ENCODE peak calls at places on chromosomes 16 and 17, in four cellular contexts. B, P, Y and K are unnamed samples.

GRCh38 chr16:648071-648785 is 937 bp upstream of the WDR90 start:
- DNase-seq in Y (no peak), B (no peak), P (no peak), K (no peak)

GRCh38 chr16:69820926-69821541 is 58.9 kb downstream of the WWP2 start:
- DNase-seq in Y (peak), P (no peak), B (no peak), K (peak)

GRCh38 chr17:72076678-72077030 is 44.2 kb upstream of the SOX9 start:
- DNase-seq in B (no peak), Y (no peak), P (no peak), K (no peak)

GRCh38 chr17:41048441-41048840 is 1.3 kb upstream of the KRTAP2-1 start:
- DNase-seq in B (no peak), Y (no peak), P (no peak), K (no peak)

GRCh38 chr17:34584805-34585416 is 5.5 kb downstream of the TMEM132E start:
- DNase-seq in B (no peak), Y (no peak), P (no peak), K (no peak)

GRCh38 chr17:4540224-4541040 is 14.8 kb downstream of the MYBBP1A start:
- DNase-seq in Y (peak), B (no peak), P (no peak), K (no peak)

GRCh38 chr17:60604686-60605334 is 4.8 kb downstream of the PPM1D start:
- DNase-seq in Y (no peak), P (peak), B (no peak), K (no peak)

GRCh38 chr16:11100239-11100750 is 155.7 kb downstream of the SOCS1 start:
- DNase-seq in P (no peak), Y (no peak), B (peak), K (peak)

GRCh38 chr16:68069511-68070248 is 15.5 kb upstream of the NFATC3 start:
- DNase-seq in Y (peak), B (peak), P (no peak), K (no peak)

GRCh38 chr16:15578824-15579223 is 64.1 kb downstream of the MARF1 start:
- DNase-seq in Y (no peak), B (no peak), P (no peak), K (no peak)

GRCh38 chr16:69276143-69277115 is 34.7 kb upstream of the VPS4A start:
- DNase-seq in Y (peak), P (no peak), B (peak), K (peak)

GRCh38 chr17:8143581-8144400 is 8.4 kb downstream of the PER1 start:
- DNase-seq in Y (no peak), B (no peak), P (no peak), K (no peak)

GRCh38 chr17:79892457-79893236 is 53.4 kb upstream of the CBX4 start:
- DNase-seq in Y (peak), P (no peak), B (no peak), K (no peak)

GRCh38 chr17:4833941-4834501 is 881 bp downstream of the MINK1 start:
- DNase-seq in Y (peak), B (no peak), P (no peak), K (peak)

GRCh38 chr16:895371-895770 is 75.4 kb downstream of the LMF1 start:
- DNase-seq in Y (no peak), B (no peak), P (no peak), K (no peak)

GRCh38 chr16:28915181-28915580 is 9.9 kb downstream of the RABEP2 start:
- DNase-seq in P (no peak), B (no peak), Y (no peak), K (peak)

GRCh38 chr16:54286330-54287017 is at the start of gene IRX3:
- DNase-seq in Y (peak), B (peak), P (peak), K (peak)

GRCh38 chr16:15521758-15522509 is 87.5 kb downstream of the BMERB1 start:
- DNase-seq in P (no peak), Y (no peak), B (peak), K (no peak)

GRCh38 chr16:35741546-35741945 is 2282.1 kb downstream of the TP53TG3F start:
- DNase-seq in Y (no peak), P (no peak), B (no peak), K (no peak)

GRCh38 chr17:330993-331701 is 21.5 kb downstream of the RPH3AL start:
- DNase-seq in P (no peak), Y (no peak), B (peak), K (no peak)

GRCh38 chr17:76716146-76716833 is 5.5 kb upstream of the MXRA7 start:
- DNase-seq in Y (no peak), P (peak), B (peak), K (peak)

GRCh38 chr16:920722-921121 is 50.1 kb downstream of the LMF1 start:
- DNase-seq in Y (no peak), B (peak), P (no peak), K (no peak)

GRCh38 chr17:79541451-79541850 is 69.4 kb downstream of the RBFOX3 start:
- DNase-seq in P (no peak), B (no peak), Y (no peak), K (no peak)

GRCh38 chr16:10951016-10951415 is 6.7 kb downstream of the CLEC16A start:
- DNase-seq in Y (no peak), B (no peak), P (no peak), K (peak)

GRCh38 chr17:68718924-68719323 is 117.8 kb upstream of the FAM20A start:
- DNase-seq in P (no peak), Y (no peak), B (no peak), K (no peak)

GRCh38 chr17:35315283-35315682 is 58.1 kb downstream of the SLFN11 start:
- DNase-seq in P (no peak), Y (no peak), B (no peak), K (peak)

GRCh38 chr16:24838554-24839266 is 7.1 kb upstream of the SLC5A11 start:
- DNase-seq in B (no peak), P (peak), Y (no peak), K (no peak)

GRCh38 chr17:5418858-5419355 is 555 bp downstream of the NUP88 start:
- DNase-seq in Y (peak), B (no peak), P (peak), K (no peak)

GRCh38 chr16:50267651-50268050 is 1.3 kb downstream of the ADCY7 start:
- DNase-seq in Y (peak), P (no peak), B (no peak), K (no peak)

GRCh38 chr16:3180445-3180878 is 7.5 kb upstream of the OR1F1 start:
- DNase-seq in Y (no peak), B (no peak), P (no peak), K (no peak)
- H3K4me3 ChIP-seq in Y (no peak), B (no peak), P (no peak), K (no peak)

DNA sequence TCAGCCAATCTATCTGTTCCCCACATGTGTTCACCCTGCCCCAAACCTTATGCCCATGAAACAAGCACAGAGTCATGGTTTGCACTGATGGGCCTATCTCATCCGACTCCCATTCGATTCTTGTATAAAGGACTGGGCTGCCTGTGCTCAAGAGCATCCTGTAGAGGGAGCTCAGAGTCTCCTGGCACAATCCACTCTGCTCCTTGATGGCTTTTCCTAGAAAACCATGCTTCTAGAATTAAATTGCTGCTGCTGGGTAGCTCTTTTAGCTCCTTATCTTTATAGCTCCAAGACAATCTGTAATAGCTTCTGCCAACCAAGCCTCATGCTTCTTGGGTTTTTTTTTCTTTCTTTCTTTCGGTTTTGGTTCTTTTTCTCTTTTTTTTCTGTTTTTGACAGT is 9.7 kb downstream of the ZNF19 start:
- DNase-seq in B (no peak), Y (no peak), P (no peak), K (no peak)
- TF ChIP-seq CTCF in B (peak), Y (no peak), P (peak), K (peak)

DNA sequence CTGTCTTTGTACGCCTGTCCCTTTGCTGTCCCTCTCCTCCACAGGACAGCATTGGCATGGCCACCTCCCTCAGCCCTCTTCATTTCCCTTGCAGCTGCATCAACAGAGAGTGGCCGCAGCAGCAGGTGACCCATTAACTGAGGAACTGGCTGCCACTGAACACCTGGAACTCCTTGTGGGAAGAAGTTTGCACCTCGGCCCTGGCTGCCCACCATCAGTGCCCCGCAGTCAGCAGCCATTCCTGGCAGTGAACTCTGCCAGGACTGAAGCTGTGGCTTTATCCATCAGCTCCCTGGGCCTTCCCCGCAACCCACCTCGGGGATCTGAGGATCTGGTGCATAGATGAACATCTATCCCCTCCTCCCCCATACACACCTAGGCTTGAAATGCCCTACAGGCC is 13.1 kb upstream of the RNF135 start:
- DNase-seq in P (no peak), Y (no peak), B (no peak), K (no peak)
- H3K4me3 ChIP-seq in P (no peak), Y (no peak), B (no peak), K (no peak)

DNA sequence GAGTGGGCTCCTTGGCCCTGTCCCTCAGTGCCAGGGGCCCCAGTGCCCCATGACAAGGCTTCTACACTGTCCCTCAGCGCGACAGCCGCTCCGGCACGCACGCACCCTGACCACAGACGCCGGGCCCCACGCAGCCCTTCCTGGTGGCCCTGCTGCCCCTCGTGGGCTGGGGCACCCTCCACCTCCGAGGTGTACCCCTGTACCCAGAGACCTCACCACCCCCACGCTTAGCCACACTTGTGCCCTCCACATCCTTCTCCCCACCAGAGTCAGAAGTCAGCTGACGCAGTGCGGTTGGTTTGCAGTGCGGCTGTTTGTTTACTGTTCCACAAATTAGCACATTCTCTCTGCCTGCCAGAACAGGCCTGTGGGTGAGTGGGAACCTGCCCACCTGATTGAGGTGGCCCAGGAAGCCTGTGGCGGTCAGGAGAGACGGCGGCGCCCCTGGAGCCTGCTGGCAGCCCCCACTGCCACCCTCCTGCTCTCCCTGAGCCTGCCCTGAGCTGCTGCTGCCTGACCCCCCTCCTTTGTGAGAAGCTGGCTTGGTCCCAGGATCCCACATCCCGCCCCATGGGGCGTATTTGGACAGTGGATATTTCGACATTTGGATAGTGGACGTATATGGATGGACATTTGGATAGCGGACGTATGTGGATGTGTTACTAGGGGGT is 38.0 kb upstream of the CDH15 start:
- DNase-seq in Y (no peak), P (no peak), B (peak), K (no peak)
- TF ChIP-seq CTCF in Y (no peak), P (no peak), B (no peak), K (no peak)

GRCh38 chr17:6994666-6995246 is 1.1 kb upstream of the ALOX12 start:
- DNase-seq in B (no peak), Y (no peak), P (no peak), K (no peak)
- H3K4me3 ChIP-seq in B (no peak), Y (no peak), P (no peak), K (no peak)

GRCh38 chr16:87061521-87061920 is 255.7 kb downstream of the C16orf95 start:
- DNase-seq in Y (no peak), P (no peak), B (no peak), K (no peak)

GRCh38 chr16:87062569-87063442 is 254.4 kb downstream of the C16orf95 start:
- DNase-seq in Y (peak), B (peak), P (no peak), K (no peak)

GRCh38 chr16:87058728-87059250 is 258.4 kb downstream of the C16orf95 start:
- DNase-seq in Y (no peak), P (no peak), B (no peak), K (no peak)

GRCh38 chr16:87057951-87058560 is 259.1 kb downstream of the C16orf95 start:
- DNase-seq in P (no peak), B (no peak), Y (no peak), K (no peak)

GRCh38 chr16:87060026-87060986 is 256.9 kb downstream of the C16orf95 start:
- DNase-seq in B (no peak), P (no peak), Y (no peak), K (no peak)
- TF ChIP-seq CTCF in B (peak), P (peak), Y (no peak), K (peak)